ENCODE peak calls at places on chromosomes 6 and 20, in eight cellular contexts. One of them, this sample, is unnamed. For H3K4me1, the result is how much of the 10 kb centered on the place peaks cover.

GRCh38 chr20:63878855-63879254 is 13.8 kb downstream of the TPD52L2 start:
- DNase-seq in IMR-90: no peak
- DNase-seq in ovary: no peak
- DNase-seq in A549: no peak
- DNase-seq in H1: no peak
- DNase-seq in adrenal gland: no peak
- DNase-seq in HepG2: no peak
- DNase-seq in Caco-2: no peak
- DNase-seq in this sample: no peak

GRCh38 chr6:119627908-119628669 is 278.5 kb upstream of the MAN1A1 start:
- DNase-seq in IMR-90: peak
- DNase-seq in ovary: no peak
- DNase-seq in A549: no peak
- DNase-seq in H1: no peak
- DNase-seq in adrenal gland: peak
- DNase-seq in HepG2: no peak
- DNase-seq in Caco-2: no peak
- DNase-seq in this sample: peak

GRCh38 chr6:4351857-4352669 is 216.7 kb upstream of the ECI2 start:
- DNase-seq in IMR-90: peak
- DNase-seq in ovary: no peak
- DNase-seq in A549: peak
- DNase-seq in H1: no peak
- DNase-seq in adrenal gland: peak
- DNase-seq in HepG2: no peak
- DNase-seq in Caco-2: peak
- DNase-seq in this sample: no peak

GRCh38 chr20:61120595-61121515 is 131.2 kb upstream of the CDH4 start:
- DNase-seq in IMR-90: peak
- DNase-seq in ovary: no peak
- DNase-seq in A549: no peak
- DNase-seq in H1: peak
- DNase-seq in adrenal gland: peak
- DNase-seq in HepG2: peak
- DNase-seq in Caco-2: peak
- DNase-seq in this sample: peak

GRCh38 chr20:5127204-5127858 is 523 bp downstream of the CDS2 start:
- DNase-seq in IMR-90: peak
- DNase-seq in ovary: peak
- DNase-seq in A549: peak
- DNase-seq in H1: no peak
- DNase-seq in adrenal gland: peak
- DNase-seq in HepG2: peak
- DNase-seq in Caco-2: peak
- DNase-seq in this sample: peak

GRCh38 chr6:169783971-169784930 is 32.8 kb downstream of the ERMARD start:
- DNase-seq in IMR-90: no peak
- DNase-seq in ovary: no peak
- DNase-seq in A549: no peak
- DNase-seq in H1: no peak
- DNase-seq in adrenal gland: no peak
- DNase-seq in HepG2: no peak
- DNase-seq in Caco-2: no peak
- DNase-seq in this sample: no peak

GRCh38 chr20:45104786-45105185 is 3.9 kb upstream of the KCNS1 start:
- DNase-seq in IMR-90: peak
- DNase-seq in ovary: no peak
- DNase-seq in A549: no peak
- DNase-seq in H1: no peak
- DNase-seq in adrenal gland: no peak
- DNase-seq in HepG2: no peak
- DNase-seq in Caco-2: no peak
- DNase-seq in this sample: no peak

GRCh38 chr6:51369485-51369884 is 550.8 kb downstream of the TFAP2B start:
- DNase-seq in IMR-90: no peak
- DNase-seq in ovary: no peak
- DNase-seq in A549: no peak
- DNase-seq in H1: no peak
- DNase-seq in adrenal gland: no peak
- DNase-seq in HepG2: no peak
- DNase-seq in Caco-2: no peak
- DNase-seq in this sample: no peak

GRCh38 chr6:160945516-160946177 is 45.9 kb upstream of the MAP3K4 start:
- DNase-seq in IMR-90: no peak
- DNase-seq in ovary: no peak
- DNase-seq in A549: no peak
- DNase-seq in H1: no peak
- DNase-seq in adrenal gland: no peak
- DNase-seq in HepG2: no peak
- DNase-seq in Caco-2: no peak
- DNase-seq in this sample: no peak

GRCh38 chr6:133977983-133978895 is 25.2 kb downstream of the TBPL1 start:
- DNase-seq in IMR-90: peak
- DNase-seq in ovary: no peak
- DNase-seq in A549: no peak
- DNase-seq in H1: no peak
- DNase-seq in adrenal gland: no peak
- DNase-seq in HepG2: no peak
- DNase-seq in Caco-2: no peak
- DNase-seq in this sample: no peak

GRCh38 chr6:168071620-168072019 is 7.4 kb downstream of the FRMD1 start:
- DNase-seq in IMR-90: no peak
- DNase-seq in ovary: no peak
- DNase-seq in A549: peak
- DNase-seq in H1: no peak
- DNase-seq in adrenal gland: no peak
- DNase-seq in HepG2: peak
- DNase-seq in Caco-2: peak
- DNase-seq in this sample: no peak

GRCh38 chr20:13777171-13777601 is 7.5 kb downstream of the ESF1 start:
- DNase-seq in IMR-90: peak
- DNase-seq in ovary: no peak
- DNase-seq in A549: no peak
- DNase-seq in H1: no peak
- DNase-seq in adrenal gland: no peak
- DNase-seq in HepG2: no peak
- DNase-seq in Caco-2: no peak
- DNase-seq in this sample: no peak

GRCh38 chr6:110620065-110620464 is 143.7 kb upstream of the SLC22A16 start:
- DNase-seq in IMR-90: no peak
- DNase-seq in ovary: no peak
- DNase-seq in A549: no peak
- DNase-seq in H1: no peak
- DNase-seq in adrenal gland: no peak
- DNase-seq in HepG2: no peak
- DNase-seq in Caco-2: no peak
- DNase-seq in this sample: no peak

GRCh38 chr20:32966881-32967781 is 37.1 kb downstream of the SUN5 start:
- DNase-seq in IMR-90: no peak
- DNase-seq in ovary: no peak
- DNase-seq in A549: no peak
- DNase-seq in H1: no peak
- DNase-seq in adrenal gland: no peak
- DNase-seq in HepG2: no peak
- DNase-seq in Caco-2: no peak
- DNase-seq in this sample: no peak

GRCh38 chr20:2368621-2369020 is 12.1 kb upstream of the TGM6 start:
- DNase-seq in IMR-90: no peak
- DNase-seq in ovary: no peak
- DNase-seq in A549: no peak
- DNase-seq in H1: no peak
- DNase-seq in adrenal gland: no peak
- DNase-seq in HepG2: no peak
- DNase-seq in Caco-2: no peak
- DNase-seq in this sample: no peak

GRCh38 chr6:18681828-18682503 is 294.8 kb downstream of the RNF144B start:
- DNase-seq in IMR-90: no peak
- DNase-seq in ovary: no peak
- DNase-seq in A549: no peak
- DNase-seq in H1: no peak
- DNase-seq in adrenal gland: no peak
- DNase-seq in HepG2: no peak
- DNase-seq in Caco-2: no peak
- DNase-seq in this sample: no peak

GRCh38 chr6:143673638-143674037 is 4.1 kb upstream of the PHACTR2 start:
- DNase-seq in IMR-90: peak
- DNase-seq in ovary: no peak
- DNase-seq in A549: peak
- DNase-seq in H1: peak
- DNase-seq in adrenal gland: no peak
- DNase-seq in HepG2: peak
- DNase-seq in Caco-2: peak
- DNase-seq in this sample: no peak

DNA sequence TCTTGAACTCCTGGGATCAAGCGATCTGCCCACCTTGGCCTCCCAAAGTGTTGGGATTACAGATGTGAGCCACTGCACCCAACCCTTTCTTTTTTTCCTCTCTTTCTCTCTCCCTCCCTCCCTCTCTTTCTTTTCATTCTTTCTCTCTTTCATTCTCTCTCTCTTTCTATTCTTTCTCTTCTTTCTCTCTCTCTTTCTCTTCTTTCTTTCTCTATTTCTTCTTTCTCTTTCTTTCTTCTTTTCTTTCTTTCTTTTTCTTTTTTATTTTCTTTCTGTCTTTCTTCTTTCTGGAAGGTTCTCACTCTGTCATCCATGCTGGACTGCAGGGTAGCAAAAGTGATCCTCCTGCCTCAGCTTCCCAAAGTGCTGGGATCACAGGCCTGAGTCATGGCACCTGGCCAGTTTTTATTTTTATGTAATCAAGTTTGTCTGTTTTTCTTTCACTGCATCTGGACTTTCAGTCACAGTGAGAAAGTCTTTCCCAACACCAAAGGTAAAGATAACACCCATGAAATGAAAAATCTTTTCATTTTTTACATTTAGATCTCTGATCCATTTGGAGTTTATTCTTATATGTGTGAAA is 20.2 kb upstream of the BCLAF1 start:
- DNase-seq in IMR-90: no peak
- DNase-seq in ovary: no peak
- DNase-seq in A549: no peak
- DNase-seq in H1: no peak
- DNase-seq in adrenal gland: no peak
- DNase-seq in HepG2: no peak
- DNase-seq in Caco-2: no peak
- DNase-seq in this sample: no peak
- TF ChIP-seq CTCF in IMR-90: no peak
- TF ChIP-seq CTCF in ovary: no peak
- TF ChIP-seq CTCF in A549: no peak
- TF ChIP-seq CTCF in H1: no peak
- TF ChIP-seq CTCF in adrenal gland: no peak
- TF ChIP-seq CTCF in HepG2: no peak
- TF ChIP-seq CTCF in Caco-2: no peak
- TF ChIP-seq CTCF in this sample: no peak

DNA sequence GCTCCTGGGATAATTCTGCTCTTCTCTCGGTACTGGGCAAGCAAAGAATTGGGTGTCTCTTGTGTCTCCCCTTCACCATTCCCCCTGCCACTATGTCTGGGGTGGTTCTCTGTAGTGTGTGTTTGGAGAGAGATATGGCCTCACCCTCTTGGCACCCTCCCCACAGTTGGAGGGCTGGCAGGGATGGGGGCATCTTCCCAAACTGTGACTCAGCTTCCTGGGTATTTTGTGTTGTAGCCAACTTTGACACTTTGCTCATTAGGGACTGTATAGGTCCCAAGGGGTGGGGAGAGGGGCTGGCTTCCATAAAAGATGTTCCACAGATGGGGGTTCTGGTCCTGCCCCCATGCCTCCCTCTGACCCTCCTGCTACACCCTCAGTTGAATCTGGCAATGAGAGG is 1.7 kb downstream of the TNXB start:
- DNase-seq in IMR-90: no peak
- DNase-seq in ovary: peak
- DNase-seq in A549: no peak
- DNase-seq in H1: no peak
- DNase-seq in adrenal gland: no peak
- DNase-seq in HepG2: no peak
- DNase-seq in Caco-2: no peak
- DNase-seq in this sample: no peak
- H3K4me1 ChIP-seq in IMR-90: under half
- H3K4me1 ChIP-seq in ovary: under half
- H3K4me1 ChIP-seq in A549: under half
- H3K4me1 ChIP-seq in H1: under half
- H3K4me1 ChIP-seq in adrenal gland: under half
- H3K4me1 ChIP-seq in HepG2: under half
- H3K4me1 ChIP-seq in Caco-2: under half
- H3K4me1 ChIP-seq in this sample: under half

GRCh38 chr6:139597087-139597763 is 222.8 kb upstream of the CITED2 start:
- DNase-seq in IMR-90: no peak
- DNase-seq in ovary: no peak
- DNase-seq in A549: no peak
- DNase-seq in H1: no peak
- DNase-seq in adrenal gland: no peak
- DNase-seq in HepG2: no peak
- DNase-seq in Caco-2: no peak
- DNase-seq in this sample: no peak

GRCh38 chr6:139600313-139600712 is 225.9 kb upstream of the CITED2 start:
- DNase-seq in IMR-90: no peak
- DNase-seq in ovary: no peak
- DNase-seq in A549: no peak
- DNase-seq in H1: no peak
- DNase-seq in adrenal gland: no peak
- DNase-seq in HepG2: no peak
- DNase-seq in Caco-2: no peak
- DNase-seq in this sample: no peak

GRCh38 chr6:139600919-139601470 is 226.5 kb upstream of the CITED2 start:
- DNase-seq in IMR-90: no peak
- DNase-seq in ovary: no peak
- DNase-seq in A549: no peak
- DNase-seq in H1: no peak
- DNase-seq in adrenal gland: no peak
- DNase-seq in HepG2: no peak
- DNase-seq in Caco-2: no peak
- DNase-seq in this sample: no peak

GRCh38 chr6:139595183-139595582 is 220.7 kb upstream of the CITED2 start:
- DNase-seq in IMR-90: peak
- DNase-seq in ovary: no peak
- DNase-seq in A549: no peak
- DNase-seq in H1: no peak
- DNase-seq in adrenal gland: no peak
- DNase-seq in HepG2: no peak
- DNase-seq in Caco-2: no peak
- DNase-seq in this sample: no peak

GRCh38 chr6:139597781-139598368 is 223.4 kb upstream of the CITED2 start:
- DNase-seq in IMR-90: peak
- DNase-seq in ovary: peak
- DNase-seq in A549: peak
- DNase-seq in H1: no peak
- DNase-seq in adrenal gland: peak
- DNase-seq in HepG2: peak
- DNase-seq in Caco-2: peak
- DNase-seq in this sample: peak
- H3K4me3 ChIP-seq in IMR-90: no peak
- H3K4me3 ChIP-seq in ovary: no peak
- H3K4me3 ChIP-seq in A549: no peak
- H3K4me3 ChIP-seq in H1: no peak
- H3K4me3 ChIP-seq in adrenal gland: no peak
- H3K4me3 ChIP-seq in HepG2: peak
- H3K4me3 ChIP-seq in Caco-2: no peak
- H3K4me3 ChIP-seq in this sample: no peak

DNA sequence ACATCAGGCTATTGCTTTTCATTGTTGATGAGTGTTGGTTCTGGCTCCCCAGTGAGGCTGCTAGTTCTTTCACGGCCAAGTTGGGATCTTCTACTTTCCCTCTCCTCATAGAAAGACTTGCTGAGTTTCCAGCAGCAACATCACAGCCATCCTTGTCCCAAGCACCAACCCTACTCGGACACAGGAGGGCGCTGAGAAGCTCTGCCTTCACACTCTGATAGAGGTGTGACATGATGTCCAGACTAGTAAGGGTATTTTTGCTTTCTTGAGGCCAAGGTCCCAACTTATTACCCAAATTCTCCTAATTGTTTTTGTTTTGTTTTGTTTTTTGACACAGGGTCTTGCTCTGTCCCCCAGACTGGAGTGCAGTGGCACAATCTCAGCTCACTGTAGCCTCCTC is 3.0 kb upstream of the GCM1 start:
- DNase-seq in IMR-90: no peak
- DNase-seq in ovary: no peak
- DNase-seq in A549: no peak
- DNase-seq in H1: peak
- DNase-seq in adrenal gland: no peak
- DNase-seq in HepG2: peak
- DNase-seq in Caco-2: no peak
- DNase-seq in this sample: no peak
- TF ChIP-seq CTCF in IMR-90: peak
- TF ChIP-seq CTCF in ovary: no peak
- TF ChIP-seq CTCF in A549: no peak
- TF ChIP-seq CTCF in H1: peak
- TF ChIP-seq CTCF in adrenal gland: no peak
- TF ChIP-seq CTCF in HepG2: peak
- TF ChIP-seq CTCF in Caco-2: peak
- TF ChIP-seq CTCF in this sample: no peak